ENCODE peak calls at places on chromosomes 11 and 22, in seven cellular contexts. One of them, this sample, is unnamed.

GRCh38 chr11:18650859-18651557 is 16.9 kb upstream of the SPTY2D1 start:
- DNase-seq in ovary: no peak
- DNase-seq in sigmoid colon: no peak
- DNase-seq in A549: no peak
- DNase-seq in stomach: peak; percentile 57
- DNase-seq in tibial nerve: peak; percentile 29
- DNase-seq in GM12878: peak; percentile 20
- DNase-seq in this sample: no peak

GRCh38 chr11:104891135-104891534 is 7.1 kb downstream of the CASP12 start:
- DNase-seq in A549: no peak
- DNase-seq in stomach: no peak
- DNase-seq in ovary: no peak
- DNase-seq in tibial nerve: no peak
- DNase-seq in GM12878: no peak
- DNase-seq in sigmoid colon: no peak
- DNase-seq in this sample: no peak

GRCh38 chr22:42692239-42693054 is 28.2 kb downstream of the A4GALT start:
- DNase-seq in sigmoid colon: no peak
- DNase-seq in A549: no peak
- DNase-seq in tibial nerve: no peak
- DNase-seq in ovary: no peak
- DNase-seq in GM12878: no peak
- DNase-seq in stomach: no peak
- DNase-seq in this sample: no peak

GRCh38 chr11:121426476-121427454 is 25.3 kb upstream of the SORL1 start:
- DNase-seq in tibial nerve: no peak
- DNase-seq in GM12878: no peak
- DNase-seq in ovary: peak; percentile 35
- DNase-seq in A549: peak; percentile 13
- DNase-seq in stomach: peak; percentile 56
- DNase-seq in sigmoid colon: peak; percentile 67
- DNase-seq in this sample: no peak

GRCh38 chr11:65992056-65992455 is 9.9 kb downstream of the EIF1AD start:
- DNase-seq in sigmoid colon: no peak
- DNase-seq in GM12878: no peak
- DNase-seq in tibial nerve: no peak
- DNase-seq in A549: no peak
- DNase-seq in ovary: no peak
- DNase-seq in stomach: no peak
- DNase-seq in this sample: no peak

GRCh38 chr11:26247340-26247739 is 84.6 kb upstream of the ANO3 start:
- DNase-seq in A549: no peak
- DNase-seq in sigmoid colon: no peak
- DNase-seq in stomach: no peak
- DNase-seq in ovary: no peak
- DNase-seq in tibial nerve: no peak
- DNase-seq in GM12878: no peak
- DNase-seq in this sample: no peak

GRCh38 chr11:96714689-96715088 is 324.9 kb downstream of the JRKL start:
- DNase-seq in GM12878: no peak
- DNase-seq in stomach: no peak
- DNase-seq in sigmoid colon: no peak
- DNase-seq in tibial nerve: no peak
- DNase-seq in ovary: no peak
- DNase-seq in A549: no peak
- DNase-seq in this sample: no peak

GRCh38 chr11:59560290-59560701 is 49.0 kb downstream of the OR4D9 start:
- DNase-seq in A549: no peak
- DNase-seq in ovary: peak; percentile 62
- DNase-seq in GM12878: peak; percentile 93
- DNase-seq in stomach: peak; percentile 65
- DNase-seq in tibial nerve: peak; percentile 88
- DNase-seq in sigmoid colon: peak; percentile 80
- DNase-seq in this sample: peak; percentile 93

GRCh38 chr11:79062814-79063762 is 377.7 kb downstream of the TENM4 start:
- DNase-seq in stomach: no peak
- DNase-seq in sigmoid colon: no peak
- DNase-seq in GM12878: no peak
- DNase-seq in ovary: no peak
- DNase-seq in A549: peak; percentile 68
- DNase-seq in tibial nerve: no peak
- DNase-seq in this sample: no peak

GRCh38 chr11:107561688-107562087 is 3.8 kb downstream of the ALKBH8 start:
- DNase-seq in tibial nerve: no peak
- DNase-seq in ovary: no peak
- DNase-seq in A549: no peak
- DNase-seq in GM12878: no peak
- DNase-seq in sigmoid colon: no peak
- DNase-seq in stomach: no peak
- DNase-seq in this sample: no peak

GRCh38 chr11:100776212-100776896 is 89.3 kb downstream of the ARHGAP42 start:
- DNase-seq in ovary: no peak
- DNase-seq in GM12878: no peak
- DNase-seq in tibial nerve: no peak
- DNase-seq in A549: peak; percentile 69
- DNase-seq in sigmoid colon: no peak
- DNase-seq in stomach: no peak
- DNase-seq in this sample: no peak

GRCh38 chr22:41367039-41367679 is 14.6 kb upstream of the TEF start:
- DNase-seq in tibial nerve: peak; percentile 89
- DNase-seq in A549: peak; percentile 38
- DNase-seq in sigmoid colon: peak; percentile 99
- DNase-seq in GM12878: no peak
- DNase-seq in ovary: peak; percentile 99
- DNase-seq in stomach: peak; percentile 98
- DNase-seq in this sample: peak; percentile 98

GRCh38 chr22:45235101-45235777 is 5.5 kb downstream of the KIAA0930 start:
- DNase-seq in tibial nerve: no peak
- DNase-seq in stomach: peak; percentile 56
- DNase-seq in sigmoid colon: no peak
- DNase-seq in A549: no peak
- DNase-seq in GM12878: peak; percentile 81
- DNase-seq in ovary: no peak
- DNase-seq in this sample: no peak

GRCh38 chr11:16992846-16993245 is 21.4 kb downstream of the PLEKHA7 start:
- DNase-seq in stomach: no peak
- DNase-seq in A549: no peak
- DNase-seq in tibial nerve: no peak
- DNase-seq in ovary: no peak
- DNase-seq in GM12878: no peak
- DNase-seq in sigmoid colon: no peak
- DNase-seq in this sample: no peak

GRCh38 chr11:47797633-47798032 is 30.5 kb upstream of the FNBP4 start:
- DNase-seq in GM12878: no peak
- DNase-seq in ovary: no peak
- DNase-seq in A549: no peak
- DNase-seq in stomach: no peak
- DNase-seq in sigmoid colon: no peak
- DNase-seq in tibial nerve: no peak
- DNase-seq in this sample: no peak

GRCh38 chr11:70604630-70605520 is 206.5 kb downstream of the CTTN start:
- DNase-seq in stomach: no peak
- DNase-seq in A549: no peak
- DNase-seq in sigmoid colon: no peak
- DNase-seq in tibial nerve: no peak
- DNase-seq in GM12878: no peak
- DNase-seq in ovary: no peak
- DNase-seq in this sample: no peak

GRCh38 chr11:8239056-8239455 is 24.6 kb downstream of the LMO1 start:
- DNase-seq in ovary: no peak
- DNase-seq in GM12878: no peak
- DNase-seq in stomach: no peak
- DNase-seq in sigmoid colon: no peak
- DNase-seq in tibial nerve: no peak
- DNase-seq in A549: no peak
- DNase-seq in this sample: no peak
- TF ChIP-seq POLR2A in ovary: no peak
- TF ChIP-seq POLR2A in GM12878: no peak
- TF ChIP-seq POLR2A in stomach: no peak
- TF ChIP-seq POLR2A in sigmoid colon: no peak
- TF ChIP-seq POLR2A in tibial nerve: no peak
- TF ChIP-seq POLR2A in A549: no peak
- TF ChIP-seq POLR2A in this sample: no peak

GRCh38 chr22:33579448-33580093 is 340.7 kb downstream of the LARGE1 start:
- DNase-seq in sigmoid colon: peak; percentile 73
- DNase-seq in GM12878: no peak
- DNase-seq in stomach: peak; percentile 68
- DNase-seq in ovary: peak; percentile 35
- DNase-seq in A549: peak; percentile 41
- DNase-seq in tibial nerve: peak; percentile 74
- DNase-seq in this sample: no peak

GRCh38 chr22:33575041-33575440 is 345.2 kb downstream of the LARGE1 start:
- DNase-seq in sigmoid colon: no peak
- DNase-seq in stomach: no peak
- DNase-seq in ovary: no peak
- DNase-seq in A549: no peak
- DNase-seq in tibial nerve: no peak
- DNase-seq in GM12878: no peak
- DNase-seq in this sample: no peak

GRCh38 chr22:33578752-33579151 is 341.5 kb downstream of the LARGE1 start:
- DNase-seq in stomach: no peak
- DNase-seq in tibial nerve: no peak
- DNase-seq in GM12878: no peak
- DNase-seq in A549: no peak
- DNase-seq in sigmoid colon: no peak
- DNase-seq in ovary: no peak
- DNase-seq in this sample: no peak

GRCh38 chr22:33576205-33576604 is 344.1 kb downstream of the LARGE1 start:
- DNase-seq in A549: no peak
- DNase-seq in sigmoid colon: no peak
- DNase-seq in ovary: no peak
- DNase-seq in GM12878: no peak
- DNase-seq in tibial nerve: no peak
- DNase-seq in stomach: no peak
- DNase-seq in this sample: no peak

DNA sequence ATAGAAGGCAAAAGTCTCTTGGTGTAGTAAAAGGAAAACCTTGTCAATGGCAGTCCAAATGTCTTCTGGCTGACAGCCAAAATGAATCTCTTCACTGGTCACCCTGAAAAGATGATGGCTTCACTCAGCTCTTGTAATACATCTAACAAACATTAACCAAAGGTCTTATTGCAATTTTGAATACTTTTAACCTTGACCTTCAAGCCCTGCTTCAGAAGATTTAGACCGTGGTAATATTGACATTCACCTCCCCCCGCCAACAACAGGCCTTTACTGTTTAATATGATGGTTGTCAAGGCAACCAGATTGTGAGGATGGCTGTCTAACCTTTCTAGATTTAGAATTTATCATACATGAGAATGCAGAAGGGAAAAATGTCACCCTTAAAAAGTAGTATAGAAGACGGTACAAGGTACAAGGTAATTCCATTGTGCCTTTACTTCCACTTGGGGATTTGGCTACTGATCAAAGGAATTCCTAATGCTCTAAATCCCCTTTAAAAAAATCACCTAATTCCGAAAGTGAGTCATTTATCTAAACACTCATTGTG is 342.3 kb downstream of the LARGE1 start:
- DNase-seq in ovary: no peak
- DNase-seq in A549: no peak
- DNase-seq in GM12878: no peak
- DNase-seq in stomach: no peak
- DNase-seq in sigmoid colon: no peak
- DNase-seq in tibial nerve: no peak
- DNase-seq in this sample: no peak
- TF ChIP-seq EP300 in ovary: no peak
- TF ChIP-seq EP300 in A549: no peak
- TF ChIP-seq EP300 in GM12878: no peak
- TF ChIP-seq EP300 in stomach: no peak
- TF ChIP-seq EP300 in sigmoid colon: no peak
- TF ChIP-seq EP300 in tibial nerve: no peak
- TF ChIP-seq EP300 in this sample: no peak

GRCh38 chr11:116502641-116503061 is 270.1 kb downstream of the BUD13 start:
- DNase-seq in ovary: no peak
- DNase-seq in stomach: no peak
- DNase-seq in A549: no peak
- DNase-seq in tibial nerve: no peak
- DNase-seq in sigmoid colon: no peak
- DNase-seq in GM12878: no peak
- DNase-seq in this sample: no peak

GRCh38 chr11:116503216-116504160 is 269.3 kb downstream of the BUD13 start:
- DNase-seq in sigmoid colon: no peak
- DNase-seq in ovary: no peak
- DNase-seq in stomach: no peak
- DNase-seq in A549: no peak
- DNase-seq in tibial nerve: no peak
- DNase-seq in GM12878: no peak
- DNase-seq in this sample: no peak

GRCh38 chr11:116500002-116500832 is 272.6 kb downstream of the BUD13 start:
- DNase-seq in tibial nerve: no peak
- DNase-seq in ovary: no peak
- DNase-seq in GM12878: no peak
- DNase-seq in A549: no peak
- DNase-seq in sigmoid colon: no peak
- DNase-seq in stomach: no peak
- DNase-seq in this sample: no peak

GRCh38 chr11:116500833-116501622 is 271.8 kb downstream of the BUD13 start:
- DNase-seq in GM12878: no peak
- DNase-seq in tibial nerve: no peak
- DNase-seq in A549: no peak
- DNase-seq in sigmoid colon: no peak
- DNase-seq in ovary: no peak
- DNase-seq in stomach: no peak
- DNase-seq in this sample: no peak

GRCh38 chr11:116501728-116502127 is 271.1 kb downstream of the BUD13 start:
- DNase-seq in A549: no peak
- DNase-seq in ovary: no peak
- DNase-seq in sigmoid colon: no peak
- DNase-seq in stomach: no peak
- DNase-seq in tibial nerve: no peak
- DNase-seq in GM12878: no peak
- DNase-seq in this sample: no peak
- H3K4me1 ChIP-seq in A549: no peaks in the 10 kb centered on the region
- H3K4me1 ChIP-seq in ovary: no peaks in the 10 kb centered on the region
- H3K4me1 ChIP-seq in sigmoid colon: peaks cover 15% of the 10 kb centered on the region
- H3K4me1 ChIP-seq in stomach: no peaks in the 10 kb centered on the region
- H3K4me1 ChIP-seq in tibial nerve: no peaks in the 10 kb centered on the region
- H3K4me1 ChIP-seq in GM12878: no peaks in the 10 kb centered on the region
- H3K4me1 ChIP-seq in this sample: peaks cover 6% of the 10 kb centered on the region

DNA sequence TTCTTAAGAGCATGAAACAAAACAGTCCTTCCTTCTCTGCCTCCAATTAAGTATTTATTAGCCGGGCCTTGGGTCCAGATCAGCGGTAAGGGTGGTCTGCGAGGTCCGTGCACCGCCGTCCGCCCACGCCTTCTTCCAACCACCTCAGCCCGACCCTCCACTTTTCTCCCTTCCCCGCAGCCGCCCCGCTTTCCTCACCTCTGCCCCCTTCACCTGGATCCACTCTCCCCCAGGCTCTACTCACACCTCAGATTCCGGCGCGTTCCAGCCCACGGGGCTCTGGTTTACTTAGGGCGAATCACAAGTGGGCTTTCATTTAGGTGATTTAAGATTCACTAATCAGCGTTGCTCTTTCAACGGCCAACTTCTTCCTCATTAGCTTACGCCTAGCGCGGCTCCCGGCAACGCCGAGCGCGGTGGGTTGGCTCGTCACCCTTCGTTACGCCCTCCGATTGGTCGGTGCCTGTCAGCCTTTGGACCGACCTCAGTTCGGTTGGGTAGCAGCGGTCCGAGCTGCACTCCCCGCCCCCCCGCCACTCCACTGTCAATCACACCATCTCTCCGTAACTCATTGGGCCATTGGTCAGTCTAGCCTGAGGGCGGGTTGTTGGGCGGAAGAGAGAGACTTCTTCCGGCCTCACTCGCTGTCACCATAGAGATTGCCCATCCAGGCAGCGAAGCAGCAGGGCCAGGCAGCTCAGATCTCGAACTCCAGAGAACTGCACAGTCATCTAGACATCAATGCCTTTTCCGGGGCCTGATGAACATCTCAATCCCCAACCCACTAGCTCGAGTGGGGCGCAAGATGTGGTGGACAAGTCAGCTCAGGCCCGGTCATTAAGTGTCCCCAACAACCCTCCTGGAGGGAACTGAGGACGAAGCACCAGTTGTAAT is at the start of gene TMEM218:
- DNase-seq in stomach: peak; percentile 99
- DNase-seq in GM12878: peak; percentile 100
- DNase-seq in sigmoid colon: peak; percentile 100
- DNase-seq in A549: peak; percentile 93
- DNase-seq in ovary: peak; percentile 99
- DNase-seq in tibial nerve: peak; percentile 98
- DNase-seq in this sample: peak; percentile 99
- TF ChIP-seq POLR2A in stomach: no peak
- TF ChIP-seq POLR2A in GM12878: peak; percentile 76
- TF ChIP-seq POLR2A in sigmoid colon: no peak
- TF ChIP-seq POLR2A in A549: peak; percentile 29
- TF ChIP-seq POLR2A in ovary: peak; percentile 44
- TF ChIP-seq POLR2A in tibial nerve: no peak
- TF ChIP-seq POLR2A in this sample: no peak

This sample was measured in esophagus muscularis mucosa.